ENCODE peak calls at places on chromosome 7, in eight cellular contexts. F, X, H, J, C, I, E and L are unnamed samples.
A peak's percentile ranks its signal among the peaks of the same experiment; 100 is the strongest.

GRCh38 chr7:117322741-117323584 is at the start of gene WNT2:
- DNase-seq in F (no peak), X (no peak), H (no peak), J (no peak), C (peak; percentile 31), I (peak; percentile 23), E (no peak), L (no peak)

GRCh38 chr7:116145245-116145852 is 65.0 kb upstream of the TES start:
- DNase-seq in F (no peak), X (no peak), H (no peak), J (no peak), C (no peak), I (no peak), E (no peak), L (no peak)

GRCh38 chr7:150406565-150407421 is 27.7 kb downstream of the ZNF775 start:
- DNase-seq in F (peak; percentile 48), X (no peak), H (no peak), J (no peak), C (no peak), I (peak; percentile 39), E (no peak), L (no peak)

GRCh38 chr7:28258240-28258639 is 77.6 kb upstream of the JAZF1 start:
- DNase-seq in F (no peak), X (no peak), H (no peak), J (no peak), C (no peak), I (no peak), E (no peak), L (no peak)

GRCh38 chr7:73768661-73769480 is 1.2 kb downstream of the CLDN3 start:
- DNase-seq in F (no peak), X (no peak), H (no peak), J (no peak), C (no peak), I (no peak), E (no peak), L (no peak)

GRCh38 chr7:51455513-51455912 is 138.9 kb upstream of the COBL start:
- DNase-seq in F (no peak), X (no peak), H (no peak), J (no peak), C (no peak), I (no peak), E (no peak), L (no peak)

GRCh38 chr7:2938514-2939192 is 94.5 kb upstream of the GNA12 start:
- DNase-seq in F (peak; percentile 8), X (peak; percentile 37), H (no peak), J (peak; percentile 32), C (no peak), I (no peak), E (no peak), L (no peak)

GRCh38 chr7:7183061-7183832 is 903 bp downstream of the C1GALT1 start:
- DNase-seq in F (peak; percentile 45), X (peak; percentile 78), H (peak; percentile 34), J (no peak), C (no peak), I (peak; percentile 75), E (no peak), L (peak; percentile 45)

GRCh38 chr7:28130277-28130676 is 50.3 kb downstream of the JAZF1 start:
- DNase-seq in F (no peak), X (no peak), H (no peak), J (no peak), C (no peak), I (peak; percentile 53), E (no peak), L (no peak)

GRCh38 chr7:32694182-32694581 is 197.4 kb downstream of the KBTBD2 start:
- DNase-seq in F (no peak), X (no peak), H (no peak), J (no peak), C (no peak), I (no peak), E (no peak), L (no peak)

GRCh38 chr7:104938741-104939390 is 75.1 kb upstream of the KMT2E start:
- DNase-seq in F (no peak), X (no peak), H (no peak), J (no peak), C (no peak), I (no peak), E (no peak), L (no peak)

GRCh38 chr7:95045236-95045923 is 138.0 kb downstream of the PPP1R9A start:
- DNase-seq in F (no peak), X (no peak), H (peak; percentile 66), J (no peak), C (no peak), I (no peak), E (no peak), L (peak; percentile 60)

GRCh38 chr7:139682136-139683013 is 95.4 kb downstream of the HIPK2 start:
- DNase-seq in F (no peak), X (no peak), H (peak; percentile 88), J (no peak), C (no peak), I (no peak), E (no peak), L (no peak)

GRCh38 chr7:12766416-12766815 is 79.0 kb downstream of the ARL4A start:
- DNase-seq in F (no peak), X (no peak), H (no peak), J (no peak), C (no peak), I (no peak), E (no peak), L (no peak)

GRCh38 chr7:76191783-76192240 is 9.9 kb upstream of the SRRM3 start:
- DNase-seq in F (no peak), X (no peak), H (peak; percentile 53), J (no peak), C (no peak), I (peak; percentile 18), E (no peak), L (no peak)

GRCh38 chr7:84855758-84856157 is 331.1 kb downstream of the SEMA3D start:
- DNase-seq in F (no peak), X (no peak), H (no peak), J (no peak), C (no peak), I (no peak), E (no peak), L (no peak)

GRCh38 chr7:64656489-64656888 is 9.4 kb upstream of the ZNF107 start:
- DNase-seq in F (no peak), X (no peak), H (no peak), J (no peak), C (no peak), I (no peak), E (no peak), L (no peak)

DNA sequence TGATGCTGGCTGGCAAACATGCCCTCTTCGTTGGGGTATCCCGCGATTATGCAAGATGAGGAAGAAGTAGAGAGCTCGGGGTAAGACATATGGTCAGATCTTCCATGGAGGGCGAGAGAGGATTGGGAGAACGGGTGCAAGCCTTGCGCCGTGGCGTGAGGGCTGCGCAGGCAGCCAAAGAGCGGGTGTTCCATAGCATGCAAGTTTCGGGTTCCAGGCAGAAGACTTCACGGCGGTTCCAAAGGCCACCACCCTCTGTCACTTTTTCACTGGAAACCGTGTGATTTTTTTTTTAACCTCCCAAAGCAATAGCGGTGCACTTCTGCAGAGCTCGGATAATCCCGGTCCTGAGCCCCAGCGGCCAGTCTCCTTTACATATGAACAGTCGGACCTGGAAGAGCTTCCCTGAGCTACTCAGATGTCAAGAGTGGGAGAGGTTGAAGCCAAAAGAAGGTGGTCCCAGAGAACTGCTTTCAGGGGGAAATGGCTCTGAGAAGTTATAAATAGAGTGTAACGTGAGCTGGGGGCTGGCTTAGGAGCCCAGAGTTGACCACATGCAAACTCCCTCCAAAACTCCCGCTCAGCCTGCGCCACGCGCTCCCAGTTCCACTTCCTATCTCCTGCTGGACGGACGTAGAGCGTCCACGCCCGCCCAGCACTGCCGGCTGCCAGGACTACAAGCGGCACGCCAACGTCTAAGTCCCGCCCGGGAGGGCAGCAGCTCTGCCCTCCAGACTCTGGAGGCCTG is at the start of gene MEOX2:
- DNase-seq in F (peak; percentile 29), X (peak; percentile 68), H (no peak), J (peak; percentile 78), C (peak; percentile 44), I (peak; percentile 47), E (peak; percentile 91), L (no peak)
- H3K4me3 ChIP-seq in F (no peak within 1 kb of the TSS), X (peak within 1 kb of the TSS; percentile 57), H (no peak within 1 kb of the TSS), J (peak within 1 kb of the TSS; percentile 42), C (peak within 1 kb of the TSS; percentile 28), I (peak within 1 kb of the TSS; percentile 15), E (peak within 1 kb of the TSS; percentile 66), L (peak within 1 kb of the TSS; percentile 39)

GRCh38 chr7:66055321-66055956 is 20.2 kb upstream of the ASL start:
- DNase-seq in F (no peak), X (no peak), H (no peak), J (no peak), C (no peak), I (no peak), E (no peak), L (no peak)

GRCh38 chr7:66050990-66051424 is 24.6 kb upstream of the ASL start:
- DNase-seq in F (peak; percentile 62), X (peak; percentile 72), H (peak; percentile 75), J (no peak), C (no peak), I (peak; percentile 74), E (peak; percentile 8), L (no peak)

GRCh38 chr7:66050337-66050957 is 25.2 kb upstream of the ASL start:
- DNase-seq in F (no peak), X (no peak), H (no peak), J (no peak), C (no peak), I (no peak), E (no peak), L (no peak)

GRCh38 chr7:66052447-66052846 is 23.2 kb upstream of the ASL start:
- DNase-seq in F (no peak), X (no peak), H (no peak), J (no peak), C (no peak), I (no peak), E (no peak), L (no peak)

GRCh38 chr7:66054063-66054462 is 21.6 kb upstream of the ASL start:
- DNase-seq in F (no peak), X (no peak), H (no peak), J (no peak), C (no peak), I (no peak), E (no peak), L (no peak)
- H3K27me3 ChIP-seq in F (no peaks in the 10 kb centered on the region), X (no peaks in the 10 kb centered on the region), H (no peaks in the 10 kb centered on the region), J (no peaks in the 10 kb centered on the region), C (no peaks in the 10 kb centered on the region), I (no peaks in the 10 kb centered on the region), E (no peaks in the 10 kb centered on the region), L (no peaks in the 10 kb centered on the region)

GRCh38 chr7:34339061-34339526 is 318.9 kb upstream of the NPSR1 start:
- DNase-seq in F (no peak), X (no peak), H (no peak), J (no peak), C (no peak), I (peak; percentile 9), E (no peak), L (no peak)
- H3K27ac ChIP-seq in F (no peak overlapping the region), X (no peak overlapping the region), H (no peak overlapping the region), J (no peak overlapping the region), C (no peak overlapping the region), I (peak overlapping the region; percentile 68), E (no peak overlapping the region), L (no peak overlapping the region)

DNA sequence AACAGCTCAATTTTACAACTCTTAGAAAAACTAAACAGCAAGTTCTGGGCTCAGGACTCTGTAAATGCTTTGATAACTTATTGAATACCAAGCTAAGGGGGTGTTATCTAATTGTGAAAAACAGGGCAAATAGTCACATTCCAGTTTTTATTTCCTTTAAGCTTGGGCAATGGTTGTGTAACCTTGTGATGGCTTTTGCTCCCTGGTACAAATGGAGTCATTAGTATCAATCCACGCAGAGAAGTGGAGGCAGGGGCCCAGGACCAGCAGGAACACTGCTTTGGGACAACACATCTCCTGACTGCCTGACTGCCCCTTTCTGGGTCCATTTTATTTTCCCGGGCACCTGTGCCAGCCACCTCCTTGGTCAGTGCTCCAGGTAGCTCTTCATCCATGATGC is 5.8 kb upstream of the PRKAG2 start:
- DNase-seq in F (no peak), X (no peak), H (no peak), J (no peak), C (no peak), I (no peak), E (no peak), L (no peak)
- H3K4me3 ChIP-seq in F (no peak overlapping the region), X (no peak overlapping the region), H (no peak overlapping the region), J (no peak overlapping the region), C (no peak overlapping the region), I (no peak overlapping the region), E (no peak overlapping the region), L (no peak overlapping the region)